ENCODE peak calls at places on chromosome 21, in six cellular contexts. X is OCI-LY7, T is HT1080, N is fibroblast of lung, G is T-helper 9 cell, B is H7. D is an unnamed sample.

GRCh38 chr21:34520769-34521508 is 8.9 kb upstream of the KCNE1 start:
- DNase-seq in X (no peak), T (no peak), N (no peak), G (no peak), B (peak), D (no peak)

GRCh38 chr21:38798481-38798882 is 7.2 kb upstream of the ETS2 start:
- DNase-seq in X (no peak), T (peak), N (no peak), G (no peak), B (no peak), D (peak)

GRCh38 chr21:43959231-43960041 is 52.7 kb upstream of the TRAPPC10 start:
- DNase-seq in X (no peak), T (no peak), N (no peak), G (no peak), B (peak), D (no peak)

GRCh38 chr21:45794040-45794439 is 150.5 kb downstream of the PCBP3 start:
- DNase-seq in X (no peak), T (no peak), N (no peak), G (no peak), B (no peak), D (no peak)

GRCh38 chr21:37790905-37791304 is 125.4 kb downstream of the KCNJ6 start:
- DNase-seq in X (no peak), T (no peak), N (no peak), G (no peak), B (no peak), D (no peak)

GRCh38 chr21:30463713-30464112 is 16.5 kb downstream of the KRTAP19-1 start:
- DNase-seq in X (peak), T (peak), N (no peak), G (no peak), B (peak), D (peak)

GRCh38 chr21:44880762-44881585 is 7.5 kb upstream of the PTTG1IP start:
- DNase-seq in X (peak), T (peak), N (peak), G (no peak), B (no peak), D (no peak)

GRCh38 chr21:43740497-43741156 is 21.7 kb downstream of the PDXK start:
- DNase-seq in X (no peak), T (no peak), N (no peak), G (no peak), B (peak), D (peak)

GRCh38 chr21:38628426-38628825 is 130.1 kb upstream of the ERG start:
- DNase-seq in X (no peak), T (no peak), N (no peak), G (no peak), B (peak), D (no peak)

GRCh38 chr21:42677339-42678117 is 24.1 kb downstream of the PDE9A start:
- DNase-seq in X (peak), T (peak), N (peak), G (no peak), B (peak), D (no peak)

GRCh38 chr21:45430521-45431501 is 25.8 kb downstream of the COL18A1 start:
- DNase-seq in X (no peak), T (no peak), N (peak), G (no peak), B (peak), D (peak)

GRCh38 chr21:35244514-35244913 is 195.4 kb upstream of the RUNX1 start:
- DNase-seq in X (no peak), T (no peak), N (peak), G (no peak), B (no peak), D (no peak)

GRCh38 chr21:33898546-33898945 is 17.1 kb downstream of the ATP5PO start:
- DNase-seq in X (no peak), T (no peak), N (no peak), G (no peak), B (no peak), D (no peak)

GRCh38 chr21:37907076-37907475 is 9.2 kb downstream of the KCNJ6 start:
- DNase-seq in X (no peak), T (no peak), N (no peak), G (no peak), B (no peak), D (no peak)

GRCh38 chr21:29347274-29347681 is 48.6 kb downstream of the BACH1 start:
- DNase-seq in X (no peak), T (no peak), N (peak), G (no peak), B (no peak), D (no peak)

GRCh38 chr21:35860181-35860869 is 200.0 kb downstream of the SETD4 start:
- DNase-seq in X (no peak), T (no peak), N (no peak), G (no peak), B (no peak), D (no peak)

GRCh38 chr21:36873511-36873910 is 93.0 kb downstream of the HLCS start:
- DNase-seq in X (no peak), T (no peak), N (no peak), G (no peak), B (no peak), D (no peak)

GRCh38 chr21:29185172-29185571 is 54.7 kb downstream of the MAP3K7CL start:
- DNase-seq in X (no peak), T (no peak), N (no peak), G (no peak), B (no peak), D (no peak)

GRCh38 chr21:26405071-26405470 is 168.0 kb downstream of the CYYR1 start:
- DNase-seq in X (no peak), T (peak), N (peak), G (no peak), B (no peak), D (no peak)

GRCh38 chr21:45818276-45818903 is 163.2 kb upstream of the COL6A1 start:
- DNase-seq in X (peak), T (no peak), N (peak), G (no peak), B (no peak), D (no peak)

GRCh38 chr21:40759061-40759460 is 87.9 kb downstream of the DSCAM start:
- DNase-seq in X (no peak), T (no peak), N (no peak), G (no peak), B (no peak), D (no peak)

GRCh38 chr21:41895643-41896493 is 16.7 kb upstream of the PRDM15 start:
- DNase-seq in X (peak), T (no peak), N (peak), G (peak), B (peak), D (peak)